ENCODE peak calls at places on chromosomes 4 and X, in ten cellular contexts. O, C, E, N, Z, F, Q, B, K and M are unnamed samples.

GRCh38 chrX:123219916-123220315 is 35.8 kb downstream of the GRIA3 start:
- DNase-seq in O (no peak), C (no peak), E (peak), N (no peak), Z (peak), F (no peak), Q (no peak), B (peak), K (no peak), M (no peak)

GRCh38 chr4:4851906-4852305 is 7.6 kb upstream of the MSX1 start:
- DNase-seq in O (no peak), C (no peak), E (no peak), N (no peak), Z (no peak), F (no peak), Q (no peak), B (no peak), K (no peak), M (no peak)

GRCh38 chrX:19593684-19594083 is 78.4 kb upstream of the MAP3K15 start:
- DNase-seq in O (no peak), C (peak), E (peak), N (no peak), Z (peak), F (no peak), Q (no peak), B (peak), K (peak), M (no peak)

GRCh38 chr4:123365412-123365811 is 31.2 kb upstream of the SPRY1 start:
- DNase-seq in O (no peak), C (no peak), E (no peak), N (no peak), Z (peak), F (no peak), Q (no peak), B (no peak), K (no peak), M (no peak)

GRCh38 chrX:115560211-115560977 is 580 bp upstream of the PLS3 start:
- DNase-seq in O (no peak), C (peak), E (no peak), N (no peak), Z (peak), F (no peak), Q (peak), B (no peak), K (no peak), M (no peak)

GRCh38 chrX:23902419-23902818 is 5.3 kb downstream of the APOO start:
- DNase-seq in O (no peak), C (peak), E (peak), N (no peak), Z (peak), F (no peak), Q (no peak), B (peak), K (peak), M (no peak)

GRCh38 chrX:152929898-152930297 is 32.0 kb downstream of the ZNF185 start:
- DNase-seq in O (no peak), C (no peak), E (no peak), N (no peak), Z (no peak), F (no peak), Q (no peak), B (no peak), K (no peak), M (no peak)

GRCh38 chrX:12610079-12610478 is 181.1 kb upstream of the PRPS2 start:
- DNase-seq in O (no peak), C (no peak), E (no peak), N (no peak), Z (peak), F (no peak), Q (no peak), B (peak), K (no peak), M (no peak)

GRCh38 chr4:113725963-113726362 is 35.6 kb downstream of the CAMK2D start:
- DNase-seq in O (no peak), C (no peak), E (no peak), N (no peak), Z (no peak), F (no peak), Q (no peak), B (no peak), K (no peak), M (no peak)

GRCh38 chr4:185671496-185671895 is 136.2 kb upstream of the PDLIM3 start:
- DNase-seq in O (no peak), C (no peak), E (no peak), N (no peak), Z (no peak), F (no peak), Q (no peak), B (no peak), K (no peak), M (no peak)

GRCh38 chrX:120517936-120518335 is 42.8 kb downstream of the CUL4B start:
- DNase-seq in O (no peak), C (peak), E (no peak), N (no peak), Z (peak), F (no peak), Q (no peak), B (peak), K (no peak), M (no peak)

GRCh38 chr4:71867598-71867997 is 83.7 kb upstream of the GC start:
- DNase-seq in O (no peak), C (no peak), E (no peak), N (no peak), Z (no peak), F (no peak), Q (no peak), B (no peak), K (no peak), M (no peak)

GRCh38 chrX:149940015-149940716 is 1.9 kb upstream of the EOLA2 start:
- DNase-seq in O (peak), C (peak), E (peak), N (peak), Z (peak), F (peak), Q (peak), B (peak), K (peak), M (peak)

GRCh38 chr4:145216532-145216931 is 36.1 kb upstream of the OTUD4 start:
- DNase-seq in O (no peak), C (peak), E (no peak), N (no peak), Z (peak), F (no peak), Q (no peak), B (peak), K (peak), M (no peak)

GRCh38 chrX:133726211-133726630 is 259.2 kb downstream of the GPC3 start:
- DNase-seq in O (no peak), C (peak), E (no peak), N (no peak), Z (peak), F (no peak), Q (no peak), B (peak), K (peak), M (no peak)

GRCh38 chr4:159776915-159777314 is 674.0 kb downstream of the RAPGEF2 start:
- DNase-seq in O (no peak), C (no peak), E (no peak), N (no peak), Z (no peak), F (no peak), Q (no peak), B (no peak), K (no peak), M (no peak)

GRCh38 chrX:93673869-93674271 is at the start of gene FAM133A:
- DNase-seq in O (no peak), C (no peak), E (peak), N (no peak), Z (peak), F (no peak), Q (no peak), B (peak), K (peak), M (no peak)

GRCh38 chr4:73251384-73251783 is 7.2 kb downstream of the ANKRD17 start:
- DNase-seq in O (no peak), C (no peak), E (no peak), N (no peak), Z (no peak), F (no peak), Q (no peak), B (peak), K (no peak), M (no peak)

GRCh38 chr4:138868562-138868961 is 147.0 kb upstream of the NOCT start:
- DNase-seq in O (no peak), C (no peak), E (no peak), N (no peak), Z (peak), F (no peak), Q (no peak), B (peak), K (no peak), M (no peak)

GRCh38 chr4:845836-846251 is 19.9 kb upstream of the CPLX1 start:
- DNase-seq in O (no peak), C (no peak), E (no peak), N (no peak), Z (peak), F (no peak), Q (no peak), B (peak), K (no peak), M (no peak)

GRCh38 chr4:107951551-107951950 is 20.2 kb downstream of the CYP2U1 start:
- DNase-seq in O (no peak), C (peak), E (no peak), N (no peak), Z (peak), F (no peak), Q (no peak), B (peak), K (no peak), M (no peak)